ENCODE peak calls at places on chromosomes 4 and X, in ten cellular contexts. H is germinal center; Z is OCI-LY7; B is activated naive CD4-positive, alpha-beta T cell; K is stomach; I is T-helper 2 cell; C is breast epithelium; G is aorta; P is amygdala; F is GM12891. W is an unnamed sample.

GRCh38 chr4:85807247-85807915 is 332.4 kb downstream of the ARHGAP24 start:
- DNase-seq in H (no peak), Z (no peak), B (no peak), K (no peak), I (no peak), C (no peak), G (peak), P (no peak), F (no peak), W (no peak)

GRCh38 chr4:185830263-185830994 is 18.4 kb upstream of the SORBS2 start:
- DNase-seq in H (no peak), Z (no peak), B (no peak), K (no peak), I (no peak), C (no peak), G (no peak), P (no peak), F (no peak), W (no peak)

GRCh38 chrX:154378059-154378798 is 866 bp upstream of the EMD start:
- DNase-seq in H (peak), Z (peak), B (peak), K (peak), I (no peak), C (peak), G (peak), P (no peak), F (no peak), W (no peak)

GRCh38 chrX:31931225-31931624 is 859.4 kb upstream of the FTHL17 start:
- DNase-seq in H (no peak), Z (no peak), B (no peak), K (no peak), I (no peak), C (no peak), G (no peak), P (no peak), F (no peak), W (no peak)

GRCh38 chrX:18591834-18592233 is 80.1 kb downstream of the RS1 start:
- DNase-seq in H (no peak), Z (no peak), B (no peak), K (no peak), I (no peak), C (no peak), G (no peak), P (no peak), F (no peak), W (no peak)

GRCh38 chrX:1554469-1555210 is 17.7 kb upstream of the P2RY8 start:
- DNase-seq in H (peak), Z (peak), B (peak), K (peak), I (no peak), C (no peak), G (no peak), P (no peak), F (no peak), W (no peak)

GRCh38 chrX:41629539-41629938 is 59.2 kb upstream of the GPR34 start:
- DNase-seq in H (no peak), Z (no peak), B (no peak), K (no peak), I (no peak), C (no peak), G (no peak), P (no peak), F (no peak), W (no peak)

GRCh38 chr4:74433541-74434172 is 11.3 kb upstream of the AREG start:
- DNase-seq in H (no peak), Z (peak), B (no peak), K (no peak), I (no peak), C (no peak), G (no peak), P (no peak), F (no peak), W (no peak)

GRCh38 chrX:150868625-150869024 is 29.8 kb downstream of the CD99L2 start:
- DNase-seq in H (no peak), Z (no peak), B (no peak), K (no peak), I (no peak), C (no peak), G (no peak), P (no peak), F (no peak), W (no peak)

GRCh38 chrX:4253092-4253491 is 539.6 kb upstream of the PRKX start:
- DNase-seq in H (no peak), Z (peak), B (no peak), K (no peak), I (no peak), C (no peak), G (no peak), P (no peak), F (no peak), W (no peak)

GRCh38 chrX:39576081-39576701 is 521.6 kb downstream of the BCOR start:
- DNase-seq in H (no peak), Z (no peak), B (no peak), K (no peak), I (no peak), C (no peak), G (no peak), P (peak), F (no peak), W (no peak)

GRCh38 chr4:139525414-139525813 is 30.6 kb downstream of the SETD7 start:
- DNase-seq in H (no peak), Z (no peak), B (no peak), K (no peak), I (no peak), C (no peak), G (no peak), P (no peak), F (no peak), W (no peak)

GRCh38 chr4:6689506-6689960 is 4.1 kb upstream of the S100P start:
- DNase-seq in H (no peak), Z (no peak), B (no peak), K (peak), I (no peak), C (no peak), G (no peak), P (no peak), F (no peak), W (no peak)

GRCh38 chrX:40008841-40009461 is 88.8 kb downstream of the BCOR start:
- DNase-seq in H (no peak), Z (no peak), B (no peak), K (no peak), I (peak), C (no peak), G (peak), P (no peak), F (no peak), W (peak)

GRCh38 chrX:103423955-103424640 is 47.8 kb downstream of the BEX3 start:
- DNase-seq in H (no peak), Z (no peak), B (no peak), K (no peak), I (no peak), C (no peak), G (no peak), P (no peak), F (no peak), W (no peak)

GRCh38 chrX:21509912-21510311 is 135.7 kb downstream of the CNKSR2 start:
- DNase-seq in H (no peak), Z (no peak), B (no peak), K (no peak), I (no peak), C (no peak), G (no peak), P (no peak), F (no peak), W (no peak)

GRCh38 chr4:5888222-5888701 is 4.6 kb downstream of the CRMP1 start:
- DNase-seq in H (no peak), Z (no peak), B (no peak), K (no peak), I (no peak), C (no peak), G (no peak), P (no peak), F (no peak), W (no peak)

GRCh38 chrX:74656079-74656745 is 41.8 kb upstream of the RLIM start:
- DNase-seq in H (no peak), Z (no peak), B (no peak), K (no peak), I (no peak), C (no peak), G (no peak), P (no peak), F (no peak), W (no peak)

GRCh38 chr4:93870876-93871458 is 42.4 kb downstream of the ATOH1 start:
- DNase-seq in H (no peak), Z (no peak), B (no peak), K (no peak), I (no peak), C (no peak), G (no peak), P (no peak), F (no peak), W (no peak)

GRCh38 chr4:181957088-181957487 is 286.1 kb upstream of the TENM3 start:
- DNase-seq in H (no peak), Z (no peak), B (no peak), K (no peak), I (no peak), C (peak), G (peak), P (no peak), F (no peak), W (no peak)

GRCh38 chr4:7156273-7157139 is 35.8 kb upstream of the SORCS2 start:
- DNase-seq in H (no peak), Z (no peak), B (no peak), K (no peak), I (no peak), C (peak), G (no peak), P (no peak), F (no peak), W (peak)

GRCh38 chr4:56465599-56466295 is 1.7 kb upstream of the SRP72 start:
- DNase-seq in H (no peak), Z (no peak), B (no peak), K (no peak), I (no peak), C (no peak), G (no peak), P (no peak), F (no peak), W (no peak)

W was measured in posterior vena cava.